ENCODE peak calls at places on chromosomes 4 and X, in eight cellular contexts. B is K562, F is stomach, K is suprapubic skin, C is breast epithelium, R is upper lobe of left lung, O is prostate gland, J is H1. P is an unnamed sample.

GRCh38 chr4:10096976-10097330 is 19.6 kb downstream of the WDR1 start:
- DNase-seq in B (no peak), F (no peak), K (no peak), C (no peak), R (no peak), O (no peak), J (no peak), P (no peak)

GRCh38 chr4:56860781-56861180 is 39.3 kb upstream of the SPINK2 start:
- DNase-seq in B (no peak), F (no peak), K (no peak), C (no peak), R (no peak), O (no peak), J (no peak), P (no peak)

GRCh38 chrX:130014356-130014755 is 31.9 kb downstream of the BCORL1 start:
- DNase-seq in B (no peak), F (no peak), K (no peak), C (no peak), R (no peak), O (no peak), J (no peak), P (no peak)

GRCh38 chrX:73683236-73683859 is 120.4 kb downstream of the CHIC1 start:
- DNase-seq in B (no peak), F (no peak), K (no peak), C (no peak), R (no peak), O (no peak), J (no peak), P (no peak)

GRCh38 chrX:37684918-37685317 is 673 bp upstream of the XK start:
- DNase-seq in B (no peak), F (no peak), K (no peak), C (no peak), R (no peak), O (no peak), J (no peak), P (no peak)

GRCh38 chrX:23656684-23657083 is 10.6 kb upstream of the PRDX4 start:
- DNase-seq in B (no peak), F (no peak), K (no peak), C (no peak), R (no peak), O (no peak), J (no peak), P (no peak)

GRCh38 chr4:4492161-4492847 is 49.5 kb downstream of the STX18 start:
- DNase-seq in B (no peak), F (no peak), K (no peak), C (no peak), R (no peak), O (no peak), J (no peak), P (peak; percentile 14)

GRCh38 chr4:14379148-14379547 is 623.1 kb upstream of the CPEB2 start:
- DNase-seq in B (no peak), F (no peak), K (no peak), C (no peak), R (no peak), O (no peak), J (no peak), P (no peak)

GRCh38 chr4:146643812-146644401 is 5.2 kb downstream of the POU4F2 start:
- DNase-seq in B (no peak), F (no peak), K (no peak), C (no peak), R (no peak), O (no peak), J (no peak), P (no peak)

GRCh38 chrX:99394450-99394849 is 1015.6 kb downstream of the PCDH19 start:
- DNase-seq in B (no peak), F (no peak), K (no peak), C (no peak), R (no peak), O (no peak), J (no peak), P (no peak)

GRCh38 chr4:88630756-88631155 is 38.5 kb downstream of the HERC3 start:
- DNase-seq in B (no peak), F (no peak), K (no peak), C (no peak), R (no peak), O (no peak), J (no peak), P (no peak)

GRCh38 chrX:56564182-56564885 is 907 bp downstream of the UBQLN2 start:
- DNase-seq in B (no peak), F (no peak), K (no peak), C (no peak), R (no peak), O (peak; percentile 3), J (no peak), P (no peak)
- TF ChIP-seq POLR2AphosphoS5 in B (no peak), F (no peak), K (no peak), C (no peak), R (no peak), O (no peak), J (no peak), P (peak; percentile 53)

GRCh38 chrX:117059848-117060247 is 597.1 kb upstream of the CT83 start:
- DNase-seq in B (no peak), F (no peak), K (no peak), C (no peak), R (no peak), O (no peak), J (no peak), P (no peak)

GRCh38 chrX:117063224-117063623 is 600.4 kb upstream of the CT83 start:
- DNase-seq in B (no peak), F (no peak), K (no peak), C (no peak), R (no peak), O (no peak), J (no peak), P (no peak)
- TF ChIP-seq POLR2A in B (no peak), F (no peak), K (no peak), C (no peak), R (no peak), O (no peak), J (no peak), P (no peak)

GRCh38 chrX:10085223-10085622 is 71.6 kb upstream of the CLCN4 start:
- DNase-seq in B (no peak), F (no peak), K (no peak), C (no peak), R (no peak), O (no peak), J (no peak), P (no peak)

GRCh38 chrX:10083809-10084208 is 73.0 kb upstream of the CLCN4 start:
- DNase-seq in B (no peak), F (no peak), K (no peak), C (no peak), R (no peak), O (no peak), J (no peak), P (no peak)

GRCh38 chrX:10087391-10087790 is 69.4 kb upstream of the CLCN4 start:
- DNase-seq in B (no peak), F (no peak), K (no peak), C (no peak), R (no peak), O (no peak), J (no peak), P (no peak)

GRCh38 chrX:10089378-10089795 is 67.4 kb upstream of the CLCN4 start:
- DNase-seq in B (no peak), F (no peak), K (no peak), C (no peak), R (no peak), O (no peak), J (no peak), P (no peak)

GRCh38 chrX:10086683-10087082 is 70.1 kb upstream of the CLCN4 start:
- DNase-seq in B (no peak), F (no peak), K (no peak), C (no peak), R (no peak), O (no peak), J (no peak), P (no peak)
- TF ChIP-seq POLR2AphosphoS5 in B (no peak), F (no peak), K (no peak), C (no peak), R (no peak), O (no peak), J (no peak), P (no peak)

DNA sequence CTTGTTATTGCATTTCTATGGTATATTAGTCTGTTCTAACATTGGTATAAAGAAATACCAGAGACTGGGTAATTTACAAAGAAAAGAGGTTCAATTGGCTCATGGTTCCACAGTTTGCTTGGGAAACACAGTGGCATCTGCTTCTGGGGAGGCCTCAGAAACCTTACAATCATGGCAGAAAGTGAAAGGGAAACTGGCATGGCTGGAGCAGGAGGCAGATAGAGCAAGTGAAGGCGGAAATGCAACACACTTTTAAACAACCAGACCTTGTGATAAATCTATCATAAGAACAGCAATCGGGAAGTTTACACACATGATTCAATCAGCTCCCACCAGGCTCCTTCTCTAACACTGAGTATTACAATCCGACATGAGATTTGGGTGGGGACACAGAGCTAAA is 346.6 kb upstream of the GNPDA2 start:
- DNase-seq in B (no peak), F (no peak), K (no peak), C (no peak), R (no peak), O (no peak), J (no peak), P (no peak)
- TF ChIP-seq POLR2A in B (no peak), F (no peak), K (no peak), C (no peak), R (no peak), O (no peak), J (no peak), P (no peak)

DNA sequence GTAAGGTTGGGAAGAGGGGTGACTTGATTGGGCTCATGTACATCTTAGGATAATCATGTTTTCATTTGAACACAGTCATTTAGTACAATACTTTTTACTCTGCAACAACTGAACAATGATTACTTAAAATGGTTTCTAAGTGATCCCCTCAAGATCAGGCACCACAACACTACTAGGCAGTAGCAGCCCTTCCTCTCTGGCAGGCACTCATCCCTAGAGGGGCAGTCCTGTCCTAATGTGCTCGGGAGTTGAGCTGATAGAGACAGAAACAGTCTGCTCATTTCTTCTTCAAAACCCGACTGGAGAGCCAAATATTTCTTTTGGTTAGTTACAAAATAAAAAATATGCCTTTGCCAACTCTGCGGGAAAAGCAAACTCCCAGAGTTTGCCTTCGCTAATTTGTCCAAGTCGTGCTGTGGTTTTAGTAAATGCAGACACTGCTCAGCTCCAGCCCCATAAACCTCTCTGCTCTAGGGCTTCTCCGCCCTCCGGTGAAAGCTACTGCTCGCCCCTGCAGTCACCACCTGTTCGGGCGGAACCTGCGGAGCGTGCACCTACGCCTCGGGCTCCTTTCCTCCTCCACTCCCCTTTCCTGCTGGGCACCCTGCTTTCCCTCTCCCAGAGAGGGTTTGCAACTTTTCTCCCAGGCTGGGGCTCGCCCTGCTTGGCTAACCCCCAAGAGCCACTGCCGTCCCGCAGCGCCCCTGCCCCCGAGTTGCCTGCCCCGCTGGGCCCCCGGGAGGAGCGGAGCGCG is 524 bp upstream of the NPNT start:
- DNase-seq in B (no peak), F (no peak), K (no peak), C (no peak), R (peak; percentile 53), O (peak; percentile 48), J (no peak), P (peak; percentile 18)
- TF ChIP-seq POLR2AphosphoS5 in B (no peak), F (no peak), K (no peak), C (no peak), R (no peak), O (peak; percentile 3), J (no peak), P (no peak)